ENCODE peak calls at places on chromosome 15, in eight cellular contexts. One of them, this sample, is unnamed. For H3K4me1, the result is how much of the 10 kb centered on the place peaks cover.

GRCh38 chr15:67091073-67091965 is 25.9 kb downstream of the SMAD3 start:
- DNase-seq in uterus: peak
- DNase-seq in left ventricle myocardium inferior: peak
- DNase-seq in right atrium auricular region: peak
- DNase-seq in body of pancreas: peak
- DNase-seq in HCT116: peak
- DNase-seq in neural progenitor cell: no peak
- DNase-seq in testis: peak
- DNase-seq in this sample: peak

GRCh38 chr15:64634576-64635485 is 140.6 kb downstream of the RBPMS2 start:
- DNase-seq in uterus: no peak
- DNase-seq in left ventricle myocardium inferior: no peak
- DNase-seq in right atrium auricular region: no peak
- DNase-seq in body of pancreas: peak
- DNase-seq in HCT116: no peak
- DNase-seq in neural progenitor cell: peak
- DNase-seq in testis: no peak
- DNase-seq in this sample: no peak

GRCh38 chr15:60721706-60722105 is 242.8 kb upstream of the ICE2 start:
- DNase-seq in uterus: no peak
- DNase-seq in left ventricle myocardium inferior: no peak
- DNase-seq in right atrium auricular region: no peak
- DNase-seq in body of pancreas: no peak
- DNase-seq in HCT116: no peak
- DNase-seq in neural progenitor cell: no peak
- DNase-seq in testis: no peak
- DNase-seq in this sample: no peak

GRCh38 chr15:23629234-23629805 is 18.3 kb downstream of the MAGEL2 start:
- DNase-seq in uterus: no peak
- DNase-seq in left ventricle myocardium inferior: no peak
- DNase-seq in right atrium auricular region: no peak
- DNase-seq in body of pancreas: no peak
- DNase-seq in HCT116: no peak
- DNase-seq in neural progenitor cell: peak
- DNase-seq in testis: no peak
- DNase-seq in this sample: no peak

GRCh38 chr15:39627456-39628130 is 46.7 kb downstream of the THBS1 start:
- DNase-seq in uterus: no peak
- DNase-seq in left ventricle myocardium inferior: no peak
- DNase-seq in right atrium auricular region: no peak
- DNase-seq in body of pancreas: no peak
- DNase-seq in HCT116: no peak
- DNase-seq in neural progenitor cell: no peak
- DNase-seq in testis: no peak
- DNase-seq in this sample: no peak

GRCh38 chr15:53448215-53449001 is 311.1 kb downstream of the WDR72 start:
- DNase-seq in uterus: no peak
- DNase-seq in left ventricle myocardium inferior: no peak
- DNase-seq in right atrium auricular region: no peak
- DNase-seq in body of pancreas: peak
- DNase-seq in HCT116: no peak
- DNase-seq in neural progenitor cell: peak
- DNase-seq in testis: peak
- DNase-seq in this sample: no peak

GRCh38 chr15:38367476-38367875 is 86.5 kb upstream of the FAM98B start:
- DNase-seq in uterus: no peak
- DNase-seq in left ventricle myocardium inferior: no peak
- DNase-seq in right atrium auricular region: no peak
- DNase-seq in body of pancreas: no peak
- DNase-seq in HCT116: no peak
- DNase-seq in neural progenitor cell: no peak
- DNase-seq in testis: no peak
- DNase-seq in this sample: no peak

GRCh38 chr15:65906396-65906795 is 37.1 kb downstream of the RAB11A start:
- DNase-seq in uterus: no peak
- DNase-seq in left ventricle myocardium inferior: no peak
- DNase-seq in right atrium auricular region: no peak
- DNase-seq in body of pancreas: no peak
- DNase-seq in HCT116: no peak
- DNase-seq in neural progenitor cell: no peak
- DNase-seq in testis: no peak
- DNase-seq in this sample: no peak

GRCh38 chr15:87849181-87849580 is 407.4 kb downstream of the NTRK3 start:
- DNase-seq in uterus: no peak
- DNase-seq in left ventricle myocardium inferior: no peak
- DNase-seq in right atrium auricular region: no peak
- DNase-seq in body of pancreas: no peak
- DNase-seq in HCT116: no peak
- DNase-seq in neural progenitor cell: no peak
- DNase-seq in testis: no peak
- DNase-seq in this sample: no peak

GRCh38 chr15:61764141-61764540 is 296.1 kb downstream of the VPS13C start:
- DNase-seq in uterus: no peak
- DNase-seq in left ventricle myocardium inferior: no peak
- DNase-seq in right atrium auricular region: no peak
- DNase-seq in body of pancreas: no peak
- DNase-seq in HCT116: no peak
- DNase-seq in neural progenitor cell: no peak
- DNase-seq in testis: no peak
- DNase-seq in this sample: no peak

GRCh38 chr15:49036650-49037545 is 9.3 kb downstream of the SECISBP2L start:
- DNase-seq in uterus: no peak
- DNase-seq in left ventricle myocardium inferior: no peak
- DNase-seq in right atrium auricular region: no peak
- DNase-seq in body of pancreas: no peak
- DNase-seq in HCT116: no peak
- DNase-seq in neural progenitor cell: no peak
- DNase-seq in testis: no peak
- DNase-seq in this sample: no peak

GRCh38 chr15:88894819-88895767 is at the start of gene HAPLN3:
- DNase-seq in uterus: no peak
- DNase-seq in left ventricle myocardium inferior: no peak
- DNase-seq in right atrium auricular region: no peak
- DNase-seq in body of pancreas: peak
- DNase-seq in HCT116: no peak
- DNase-seq in neural progenitor cell: peak
- DNase-seq in testis: no peak
- DNase-seq in this sample: no peak

GRCh38 chr15:60328852-60329443 is 68.8 kb downstream of the ANXA2 start:
- DNase-seq in uterus: no peak
- DNase-seq in left ventricle myocardium inferior: no peak
- DNase-seq in right atrium auricular region: no peak
- DNase-seq in body of pancreas: no peak
- DNase-seq in HCT116: no peak
- DNase-seq in neural progenitor cell: peak
- DNase-seq in testis: peak
- DNase-seq in this sample: no peak

GRCh38 chr15:56744701-56745683 is 11.7 kb upstream of the ZNF280D start:
- DNase-seq in uterus: no peak
- DNase-seq in left ventricle myocardium inferior: no peak
- DNase-seq in right atrium auricular region: no peak
- DNase-seq in body of pancreas: no peak
- DNase-seq in HCT116: no peak
- DNase-seq in neural progenitor cell: no peak
- DNase-seq in testis: no peak
- DNase-seq in this sample: no peak

GRCh38 chr15:58551764-58552504 is 120.1 kb downstream of the LIPC start:
- DNase-seq in uterus: peak
- DNase-seq in left ventricle myocardium inferior: no peak
- DNase-seq in right atrium auricular region: peak
- DNase-seq in body of pancreas: peak
- DNase-seq in HCT116: no peak
- DNase-seq in neural progenitor cell: no peak
- DNase-seq in testis: no peak
- DNase-seq in this sample: no peak
- H3K4me3 ChIP-seq in uterus: peak
- H3K4me3 ChIP-seq in left ventricle myocardium inferior: peak
- H3K4me3 ChIP-seq in right atrium auricular region: no peak
- H3K4me3 ChIP-seq in body of pancreas: no peak
- H3K4me3 ChIP-seq in HCT116: no peak
- H3K4me3 ChIP-seq in neural progenitor cell: no peak
- H3K4me3 ChIP-seq in testis: peak
- H3K4me3 ChIP-seq in this sample: peak

DNA sequence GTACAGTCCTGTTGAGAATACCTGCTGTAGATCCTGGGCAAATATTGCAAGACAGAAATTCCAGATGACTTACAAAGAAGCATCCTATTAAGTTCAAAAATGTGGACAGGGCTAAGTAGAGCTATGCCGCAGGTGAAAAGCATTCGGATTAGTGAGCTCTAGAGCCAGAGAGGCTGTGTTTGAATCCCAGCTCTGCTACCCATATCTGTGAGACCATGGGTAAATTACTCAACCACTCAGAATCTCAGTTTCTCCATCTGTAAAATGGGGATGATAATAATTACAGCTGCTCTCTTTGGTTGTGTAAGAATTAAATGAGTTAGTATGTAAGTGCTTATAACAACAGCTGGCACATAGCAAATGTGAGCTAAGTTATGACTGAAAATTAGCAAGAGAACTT is 3.9 kb downstream of the ADAMTS7 start:
- DNase-seq in uterus: no peak
- DNase-seq in left ventricle myocardium inferior: no peak
- DNase-seq in right atrium auricular region: no peak
- DNase-seq in body of pancreas: no peak
- DNase-seq in HCT116: no peak
- DNase-seq in neural progenitor cell: no peak
- DNase-seq in testis: no peak
- DNase-seq in this sample: no peak
- H3K27ac ChIP-seq in uterus: no peak
- H3K27ac ChIP-seq in left ventricle myocardium inferior: no peak
- H3K27ac ChIP-seq in right atrium auricular region: peak
- H3K27ac ChIP-seq in body of pancreas: no peak
- H3K27ac ChIP-seq in HCT116: no peak
- H3K27ac ChIP-seq in neural progenitor cell: no peak
- H3K27ac ChIP-seq in testis: no peak
- H3K27ac ChIP-seq in this sample: no peak

GRCh38 chr15:73631915-73632669 is 1.1 kb downstream of the NPTN start:
- DNase-seq in uterus: peak
- DNase-seq in left ventricle myocardium inferior: no peak
- DNase-seq in right atrium auricular region: peak
- DNase-seq in body of pancreas: peak
- DNase-seq in HCT116: no peak
- DNase-seq in neural progenitor cell: peak
- DNase-seq in testis: peak
- DNase-seq in this sample: no peak

GRCh38 chr15:73633991-73634495 is 854 bp upstream of the NPTN start:
- DNase-seq in uterus: no peak
- DNase-seq in left ventricle myocardium inferior: no peak
- DNase-seq in right atrium auricular region: no peak
- DNase-seq in body of pancreas: no peak
- DNase-seq in HCT116: peak
- DNase-seq in neural progenitor cell: no peak
- DNase-seq in testis: no peak
- DNase-seq in this sample: no peak

GRCh38 chr15:73633111-73633990 is at the start of gene NPTN:
- DNase-seq in uterus: peak
- DNase-seq in left ventricle myocardium inferior: peak
- DNase-seq in right atrium auricular region: peak
- DNase-seq in body of pancreas: peak
- DNase-seq in HCT116: peak
- DNase-seq in neural progenitor cell: peak
- DNase-seq in testis: peak
- DNase-seq in this sample: peak

GRCh38 chr15:73630796-73631471 is 2.3 kb downstream of the NPTN start:
- DNase-seq in uterus: no peak
- DNase-seq in left ventricle myocardium inferior: no peak
- DNase-seq in right atrium auricular region: no peak
- DNase-seq in body of pancreas: no peak
- DNase-seq in HCT116: no peak
- DNase-seq in neural progenitor cell: no peak
- DNase-seq in testis: no peak
- DNase-seq in this sample: no peak

DNA sequence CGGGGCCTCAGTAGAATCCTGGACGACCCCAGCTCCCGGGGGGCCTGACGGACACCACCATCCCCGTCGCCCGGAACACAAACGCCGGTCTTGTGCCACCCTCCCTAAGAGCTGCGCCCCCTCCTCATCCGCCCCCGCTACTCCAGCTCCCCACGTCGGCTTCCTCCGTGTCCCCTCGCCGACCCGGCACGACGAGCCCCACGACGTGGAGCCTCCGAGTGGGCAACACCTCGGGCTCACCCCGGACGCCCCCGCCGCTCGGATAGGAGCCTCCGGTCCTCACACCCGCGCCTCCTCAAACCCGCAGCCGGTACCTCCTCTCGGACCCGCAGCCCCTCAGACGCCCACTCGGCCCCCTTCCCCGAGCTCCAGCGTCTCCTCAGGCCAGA is 525 bp downstream of the NPTN start:
- DNase-seq in uterus: peak
- DNase-seq in left ventricle myocardium inferior: peak
- DNase-seq in right atrium auricular region: no peak
- DNase-seq in body of pancreas: no peak
- DNase-seq in HCT116: no peak
- DNase-seq in neural progenitor cell: peak
- DNase-seq in testis: peak
- DNase-seq in this sample: peak
- H3K4me1 ChIP-seq in uterus: under half
- H3K4me1 ChIP-seq in left ventricle myocardium inferior: half or more
- H3K4me1 ChIP-seq in right atrium auricular region: under half
- H3K4me1 ChIP-seq in body of pancreas: half or more
- H3K4me1 ChIP-seq in HCT116: under half
- H3K4me1 ChIP-seq in neural progenitor cell: under half
- H3K4me1 ChIP-seq in testis: under half
- H3K4me1 ChIP-seq in this sample: half or more

GRCh38 chr15:85584791-85585360 is 204.5 kb downstream of the AKAP13 start:
- DNase-seq in uterus: no peak
- DNase-seq in left ventricle myocardium inferior: no peak
- DNase-seq in right atrium auricular region: no peak
- DNase-seq in body of pancreas: no peak
- DNase-seq in HCT116: no peak
- DNase-seq in neural progenitor cell: no peak
- DNase-seq in testis: no peak
- DNase-seq in this sample: no peak
- H3K4me3 ChIP-seq in uterus: no peak
- H3K4me3 ChIP-seq in left ventricle myocardium inferior: peak
- H3K4me3 ChIP-seq in right atrium auricular region: peak
- H3K4me3 ChIP-seq in body of pancreas: no peak
- H3K4me3 ChIP-seq in HCT116: no peak
- H3K4me3 ChIP-seq in neural progenitor cell: no peak
- H3K4me3 ChIP-seq in testis: no peak
- H3K4me3 ChIP-seq in this sample: peak

GRCh38 chr15:40785814-40786213 is 16.0 kb downstream of the C15orf62 start:
- DNase-seq in uterus: no peak
- DNase-seq in left ventricle myocardium inferior: no peak
- DNase-seq in right atrium auricular region: no peak
- DNase-seq in body of pancreas: no peak
- DNase-seq in HCT116: no peak
- DNase-seq in neural progenitor cell: no peak
- DNase-seq in testis: no peak
- DNase-seq in this sample: peak
- H3K27ac ChIP-seq in uterus: no peak
- H3K27ac ChIP-seq in left ventricle myocardium inferior: no peak
- H3K27ac ChIP-seq in right atrium auricular region: no peak
- H3K27ac ChIP-seq in body of pancreas: peak
- H3K27ac ChIP-seq in HCT116: no peak
- H3K27ac ChIP-seq in neural progenitor cell: no peak
- H3K27ac ChIP-seq in testis: no peak
- H3K27ac ChIP-seq in this sample: peak